ENCODE peak calls at places on chromosome 9, in eight cellular contexts. M is uterus, D is neural progenitor cell, S is BJ, G is cardiac muscle cell, R is adrenal gland, E is tibial artery, X is body of pancreas. Q is an unnamed sample.

GRCh38 chr9:91812191-91812590 is 137.8 kb downstream of the ROR2 start:
- DNase-seq in M (no peak), D (no peak), S (no peak), G (no peak), R (no peak), E (no peak), X (no peak), Q (no peak)

GRCh38 chr9:94639996-94640376 is 668 bp upstream of the FBP1 start:
- DNase-seq in M (no peak), D (peak), S (no peak), G (no peak), R (no peak), E (no peak), X (no peak), Q (no peak)

GRCh38 chr9:131840220-131840619 is 100.3 kb upstream of the RAPGEF1 start:
- DNase-seq in M (no peak), D (no peak), S (no peak), G (no peak), R (no peak), E (no peak), X (no peak), Q (no peak)

GRCh38 chr9:92463989-92464388 is 18.3 kb downstream of the ASPN start:
- DNase-seq in M (peak), D (no peak), S (peak), G (no peak), R (peak), E (no peak), X (no peak), Q (no peak)

GRCh38 chr9:130936285-130937117 is 2.5 kb downstream of the FIBCD1 start:
- DNase-seq in M (no peak), D (peak), S (peak), G (peak), R (peak), E (peak), X (no peak), Q (no peak)

GRCh38 chr9:135508211-135508820 is 7.8 kb downstream of the MRPS2 start:
- DNase-seq in M (no peak), D (no peak), S (no peak), G (no peak), R (peak), E (peak), X (peak), Q (no peak)

GRCh38 chr9:4258321-4259093 is 41.4 kb downstream of the GLIS3 start:
- DNase-seq in M (no peak), D (no peak), S (no peak), G (no peak), R (no peak), E (no peak), X (no peak), Q (no peak)

GRCh38 chr9:107935931-107936330 is 446.4 kb upstream of the KLF4 start:
- DNase-seq in M (no peak), D (no peak), S (no peak), G (no peak), R (no peak), E (no peak), X (no peak), Q (no peak)

GRCh38 chr9:84404095-84404686 is 63.6 kb upstream of the SLC28A3 start:
- DNase-seq in M (no peak), D (peak), S (no peak), G (peak), R (no peak), E (no peak), X (no peak), Q (peak)

GRCh38 chr9:73270967-73271722 is 119.5 kb downstream of the ANXA1 start:
- DNase-seq in M (no peak), D (no peak), S (peak), G (no peak), R (no peak), E (no peak), X (no peak), Q (no peak)

GRCh38 chr9:82538634-82539033 is 524.3 kb downstream of the RASEF start:
- DNase-seq in M (no peak), D (no peak), S (no peak), G (no peak), R (no peak), E (no peak), X (no peak), Q (no peak)

GRCh38 chr9:100196215-100196614 is 97.2 kb downstream of the INVS start:
- DNase-seq in M (no peak), D (no peak), S (no peak), G (no peak), R (no peak), E (no peak), X (no peak), Q (no peak)

GRCh38 chr9:35738186-35738585 is 5.7 kb downstream of the CREB3 start:
- DNase-seq in M (no peak), D (no peak), S (no peak), G (no peak), R (no peak), E (no peak), X (no peak), Q (no peak)

GRCh38 chr9:126564128-126564527 is 49.6 kb upstream of the LMX1B start:
- DNase-seq in M (no peak), D (peak), S (no peak), G (peak), R (no peak), E (no peak), X (no peak), Q (no peak)

GRCh38 chr9:73073337-73074175 is 78.1 kb upstream of the ANXA1 start:
- DNase-seq in M (no peak), D (no peak), S (peak), G (no peak), R (no peak), E (no peak), X (no peak), Q (no peak)

GRCh38 chr9:12640866-12641636 is 52.1 kb upstream of the TYRP1 start:
- DNase-seq in M (no peak), D (no peak), S (no peak), G (no peak), R (no peak), E (no peak), X (no peak), Q (no peak)

GRCh38 chr9:97406620-97407177 is 5.2 kb upstream of the TDRD7 start:
- DNase-seq in M (no peak), D (peak), S (no peak), G (no peak), R (no peak), E (no peak), X (no peak), Q (no peak)

GRCh38 chr9:27457445-27457844 is 66.6 kb upstream of the IFNK start:
- DNase-seq in M (no peak), D (no peak), S (no peak), G (no peak), R (peak), E (no peak), X (no peak), Q (no peak)

GRCh38 chr9:90393355-90394152 is 249.1 kb downstream of the DIRAS2 start:
- DNase-seq in M (no peak), D (no peak), S (no peak), G (no peak), R (no peak), E (no peak), X (peak), Q (no peak)

GRCh38 chr9:18699749-18700148 is 225.8 kb downstream of the ADAMTSL1 start:
- DNase-seq in M (no peak), D (no peak), S (no peak), G (no peak), R (no peak), E (no peak), X (no peak), Q (no peak)

GRCh38 chr9:121636411-121636865 is 15.0 kb upstream of the DAB2IP start:
- DNase-seq in M (peak), D (no peak), S (peak), G (no peak), R (no peak), E (peak), X (no peak), Q (no peak)

GRCh38 chr9:91181541-91181940 is 180.2 kb downstream of the AUH start:
- DNase-seq in M (no peak), D (no peak), S (no peak), G (no peak), R (no peak), E (peak), X (no peak), Q (no peak)

GRCh38 chr9:35342221-35342620 is 147.7 kb upstream of the RUSC2 start:
- DNase-seq in M (no peak), D (no peak), S (no peak), G (no peak), R (no peak), E (no peak), X (no peak), Q (no peak)

GRCh38 chr9:117521293-117521692 is 106.4 kb upstream of the ASTN2 start:
- DNase-seq in M (no peak), D (no peak), S (no peak), G (no peak), R (no peak), E (no peak), X (no peak), Q (no peak)

GRCh38 chr9:70439991-70440706 is 25.7 kb upstream of the KLF9 start:
- DNase-seq in M (no peak), D (no peak), S (no peak), G (no peak), R (no peak), E (no peak), X (no peak), Q (no peak)

GRCh38 chr9:123761905-123762605 is 167.9 kb downstream of the DENND1A start:
- DNase-seq in M (no peak), D (peak), S (no peak), G (no peak), R (no peak), E (no peak), X (no peak), Q (no peak)

GRCh38 chr9:136848393-136849037 is 694 bp upstream of the PHPT1 start:
- DNase-seq in M (no peak), D (peak), S (no peak), G (peak), R (no peak), E (peak), X (peak), Q (peak)

GRCh38 chr9:75935606-75936005 is 45.1 kb downstream of the PCSK5 start:
- DNase-seq in M (no peak), D (no peak), S (no peak), G (no peak), R (no peak), E (no peak), X (no peak), Q (no peak)

GRCh38 chr9:115262477-115262876 is 144.5 kb upstream of the TNC start:
- DNase-seq in M (peak), D (no peak), S (peak), G (peak), R (peak), E (no peak), X (peak), Q (peak)

GRCh38 chr9:94610181-94610591 is 16.6 kb upstream of the FBP2 start:
- DNase-seq in M (no peak), D (no peak), S (no peak), G (peak), R (no peak), E (no peak), X (no peak), Q (no peak)

GRCh38 chr9:134682651-134683364 is 41.2 kb downstream of the COL5A1 start:
- DNase-seq in M (no peak), D (no peak), S (no peak), G (no peak), R (no peak), E (peak), X (no peak), Q (no peak)

GRCh38 chr9:81557957-81558791 is 131.2 kb downstream of the TLE1 start:
- DNase-seq in M (peak), D (no peak), S (peak), G (no peak), R (no peak), E (no peak), X (peak), Q (no peak)

GRCh38 chr9:127728808-127729207 is 6.3 kb downstream of the TOR2A start:
- DNase-seq in M (no peak), D (no peak), S (no peak), G (no peak), R (no peak), E (no peak), X (no peak), Q (no peak)

GRCh38 chr9:89461302-89461701 is 36.6 kb downstream of the SEMA4D start:
- DNase-seq in M (no peak), D (no peak), S (no peak), G (peak), R (peak), E (no peak), X (no peak), Q (no peak)

GRCh38 chr9:127311239-127311741 is 46.7 kb downstream of the GARNL3 start:
- DNase-seq in M (peak), D (peak), S (no peak), G (peak), R (peak), E (peak), X (peak), Q (peak)

GRCh38 chr9:134223601-134224122 is 59.3 kb upstream of the RNU6ATAC start:
- DNase-seq in M (no peak), D (no peak), S (no peak), G (no peak), R (no peak), E (peak), X (no peak), Q (no peak)

GRCh38 chr9:110426052-110426709 is 88.5 kb upstream of the TXNDC8 start:
- DNase-seq in M (no peak), D (no peak), S (no peak), G (no peak), R (no peak), E (no peak), X (no peak), Q (no peak)

GRCh38 chr9:21294325-21294724 is 10.8 kb downstream of the IFNA5 start:
- DNase-seq in M (no peak), D (no peak), S (no peak), G (no peak), R (no peak), E (no peak), X (no peak), Q (peak)

GRCh38 chr9:128011071-128011817 is 30.5 kb upstream of the EEIG1 start:
- DNase-seq in M (no peak), D (no peak), S (no peak), G (no peak), R (peak), E (no peak), X (no peak), Q (peak)

GRCh38 chr9:113998529-113999255 is 79.4 kb downstream of the AMBP start:
- DNase-seq in M (peak), D (peak), S (no peak), G (no peak), R (no peak), E (no peak), X (no peak), Q (no peak)
- TF ChIP-seq CTCF in M (no peak), D (peak), S (peak), G (peak), R (no peak), E (no peak), X (no peak), Q (no peak)

DNA sequence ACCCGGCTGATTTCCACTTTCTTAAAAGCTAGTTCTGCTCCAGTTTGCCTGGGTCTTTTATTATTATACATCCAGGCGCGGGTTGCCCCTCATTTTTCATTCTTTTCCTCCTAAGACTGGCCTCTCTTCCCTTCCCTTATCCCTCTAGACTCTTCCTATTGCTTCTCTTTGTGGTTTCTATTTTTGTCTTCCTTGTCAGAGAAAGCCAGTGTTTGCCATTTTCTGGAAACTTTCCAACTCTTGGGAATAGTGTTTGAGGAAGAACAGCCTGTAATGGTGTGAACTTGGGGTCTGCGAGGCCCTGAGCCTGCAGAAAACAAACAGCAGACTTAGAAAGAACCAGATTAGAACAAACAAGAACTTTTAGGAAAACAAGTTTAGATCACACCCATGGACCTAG is 15.6 kb downstream of the PRKACG start:
- DNase-seq in M (no peak), D (no peak), S (no peak), G (no peak), R (no peak), E (no peak), X (no peak), Q (no peak)
- H3K4me3 ChIP-seq in M (no peak), D (no peak), S (no peak), G (no peak), R (no peak), E (no peak), X (no peak), Q (no peak)

GRCh38 chr9:8917978-8918739 is 1118.6 kb upstream of the DMAC1 start:
- DNase-seq in M (no peak), D (no peak), S (no peak), G (no peak), R (no peak), E (no peak), X (no peak), Q (no peak)
- TF ChIP-seq CTCF in M (no peak), D (no peak), S (no peak), G (no peak), R (no peak), E (no peak), X (no peak), Q (no peak)

GRCh38 chr9:37341704-37342103 is 80.8 kb upstream of the GRHPR start:
- DNase-seq in M (no peak), D (peak), S (no peak), G (no peak), R (no peak), E (no peak), X (no peak), Q (no peak)

GRCh38 chr9:37342493-37342892 is 80.0 kb upstream of the GRHPR start:
- DNase-seq in M (no peak), D (no peak), S (no peak), G (no peak), R (no peak), E (no peak), X (no peak), Q (no peak)

GRCh38 chr9:37342895-37343294 is 79.6 kb upstream of the GRHPR start:
- DNase-seq in M (no peak), D (no peak), S (no peak), G (no peak), R (no peak), E (no peak), X (no peak), Q (peak)

GRCh38 chr9:37345038-37345437 is 77.5 kb upstream of the GRHPR start:
- DNase-seq in M (no peak), D (no peak), S (no peak), G (no peak), R (no peak), E (no peak), X (no peak), Q (no peak)

GRCh38 chr9:37343724-37344123 is 78.8 kb upstream of the GRHPR start:
- DNase-seq in M (no peak), D (no peak), S (no peak), G (no peak), R (no peak), E (no peak), X (no peak), Q (no peak)
- H3K4me3 ChIP-seq in M (no peak), D (no peak), S (no peak), G (no peak), R (no peak), E (no peak), X (no peak), Q (no peak)

DNA sequence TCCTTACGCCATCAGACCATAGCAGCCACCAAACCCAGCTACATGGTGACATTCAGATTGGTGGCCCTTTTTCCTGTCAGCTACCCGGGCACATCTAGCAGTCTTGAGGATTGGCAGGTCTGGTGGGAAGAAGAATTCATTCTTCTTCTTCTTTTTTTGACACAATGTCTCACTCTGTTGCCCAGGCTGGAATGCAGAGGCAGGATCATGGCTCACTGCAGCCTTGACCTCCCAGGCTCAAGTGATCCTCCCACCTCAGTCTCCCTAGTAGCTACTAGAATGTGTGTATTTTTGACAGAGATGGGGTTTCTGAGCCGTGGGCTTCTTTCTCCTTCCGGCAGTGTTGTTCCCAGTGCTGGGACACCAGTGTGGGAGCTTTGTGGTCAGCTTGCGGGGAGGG is 3.3 kb downstream of the NTMT1 start:
- DNase-seq in M (no peak), D (no peak), S (no peak), G (no peak), R (no peak), E (no peak), X (no peak), Q (no peak)
- TF ChIP-seq CTCF in M (no peak), D (no peak), S (no peak), G (no peak), R (no peak), E (no peak), X (no peak), Q (no peak)

GRCh38 chr9:15080401-15080800 is 170.2 kb upstream of the FREM1 start:
- DNase-seq in M (no peak), D (no peak), S (no peak), G (no peak), R (no peak), E (no peak), X (no peak), Q (no peak)

GRCh38 chr9:15087031-15087417 is 176.8 kb upstream of the FREM1 start:
- DNase-seq in M (no peak), D (no peak), S (peak), G (no peak), R (no peak), E (no peak), X (no peak), Q (no peak)

GRCh38 chr9:15081021-15081753 is 171.0 kb upstream of the FREM1 start:
- DNase-seq in M (no peak), D (no peak), S (no peak), G (no peak), R (peak), E (no peak), X (peak), Q (no peak)

DNA sequence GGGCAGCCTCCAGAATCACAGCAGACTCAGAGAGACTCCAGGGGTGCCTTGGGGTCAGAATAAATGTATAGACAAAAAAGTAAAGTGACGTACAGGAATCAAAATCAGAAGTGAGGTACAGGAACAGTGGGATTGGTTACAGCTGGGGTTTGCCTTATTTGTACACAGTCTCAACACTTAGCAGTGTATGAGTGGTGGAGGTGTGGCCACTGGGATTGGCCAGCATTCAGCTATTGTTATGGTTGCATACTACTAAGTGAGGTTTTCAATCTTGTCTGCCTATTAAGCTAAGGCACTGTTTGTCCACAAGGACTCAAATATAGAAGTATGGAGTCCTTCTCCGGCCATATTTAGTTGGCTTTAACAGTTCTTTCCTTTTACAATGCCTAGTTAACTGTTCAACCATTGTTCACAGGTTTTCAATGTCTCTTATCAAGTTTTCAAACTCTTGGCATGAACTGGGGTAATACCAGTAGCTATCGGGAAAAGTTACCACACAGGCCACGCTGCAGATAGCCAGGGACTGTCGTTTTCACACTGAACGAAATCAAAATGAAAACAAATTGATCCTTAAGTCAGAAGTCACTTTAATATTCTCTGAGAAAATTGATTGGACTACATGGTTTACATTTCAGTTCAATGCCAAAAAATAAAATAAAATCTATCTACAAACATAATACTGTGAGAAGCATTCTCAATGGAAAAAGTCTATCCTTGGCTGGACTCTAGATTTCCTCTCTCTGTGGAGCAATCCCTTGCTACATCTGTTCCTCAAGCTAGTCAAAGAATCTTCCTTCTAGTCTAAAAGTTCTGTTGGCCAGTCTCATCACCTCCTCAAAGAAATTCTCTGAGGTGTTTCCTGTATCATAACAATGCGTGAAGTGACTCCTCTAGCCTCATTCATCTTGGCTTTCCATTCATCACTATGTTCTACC is 176.1 kb upstream of the FREM1 start:
- DNase-seq in M (no peak), D (no peak), S (no peak), G (no peak), R (no peak), E (no peak), X (peak), Q (no peak)
- H3K4me3 ChIP-seq in M (no peak), D (no peak), S (no peak), G (no peak), R (no peak), E (no peak), X (no peak), Q (no peak)